ENCODE peak calls at places on chromosomes 16 and 17, in five cellular contexts. One of them, this sample, is unnamed.

GRCh38 chr16:20904507-20905079 is 4.0 kb downstream of the LYRM1 start:
- DNase-seq in PC-3: peak
- DNase-seq in CD8-positive, alpha-beta T cell: no peak
- DNase-seq in AG10803: peak
- DNase-seq in mammary epithelial cell: peak
- DNase-seq in this sample: peak

GRCh38 chr17:77132411-77133086 is 8.2 kb upstream of the SEC14L1 start:
- DNase-seq in mammary epithelial cell: peak
- DNase-seq in CD8-positive, alpha-beta T cell: no peak
- DNase-seq in AG10803: no peak
- DNase-seq in PC-3: peak
- DNase-seq in this sample: peak

GRCh38 chr17:21239680-21240374 is 13.4 kb downstream of the NATD1 start:
- DNase-seq in mammary epithelial cell: no peak
- DNase-seq in AG10803: peak
- DNase-seq in CD8-positive, alpha-beta T cell: no peak
- DNase-seq in PC-3: peak
- DNase-seq in this sample: peak

GRCh38 chr16:88382491-88383400 is at the start of gene ZNF469:
- DNase-seq in mammary epithelial cell: no peak
- DNase-seq in AG10803: peak
- DNase-seq in CD8-positive, alpha-beta T cell: no peak
- DNase-seq in PC-3: peak
- DNase-seq in this sample: peak

GRCh38 chr17:32822996-32823395 is 53.9 kb downstream of the MYO1D start:
- DNase-seq in CD8-positive, alpha-beta T cell: no peak
- DNase-seq in PC-3: no peak
- DNase-seq in mammary epithelial cell: no peak
- DNase-seq in AG10803: no peak
- DNase-seq in this sample: peak

GRCh38 chr16:57627184-57627871 is 1.1 kb upstream of the ADGRG1 start:
- DNase-seq in CD8-positive, alpha-beta T cell: no peak
- DNase-seq in mammary epithelial cell: peak
- DNase-seq in AG10803: peak
- DNase-seq in PC-3: peak
- DNase-seq in this sample: peak

GRCh38 chr17:11554042-11554441 is 44.2 kb upstream of the DNAH9 start:
- DNase-seq in CD8-positive, alpha-beta T cell: no peak
- DNase-seq in mammary epithelial cell: no peak
- DNase-seq in PC-3: no peak
- DNase-seq in AG10803: no peak
- DNase-seq in this sample: no peak

GRCh38 chr16:30830072-30830417 is 43.0 kb upstream of the ZNF629 start:
- DNase-seq in CD8-positive, alpha-beta T cell: no peak
- DNase-seq in AG10803: no peak
- DNase-seq in PC-3: no peak
- DNase-seq in mammary epithelial cell: no peak
- DNase-seq in this sample: no peak

GRCh38 chr17:40646791-40647548 is 648 bp downstream of the SMARCE1 start:
- DNase-seq in CD8-positive, alpha-beta T cell: no peak
- DNase-seq in mammary epithelial cell: peak
- DNase-seq in PC-3: peak
- DNase-seq in AG10803: peak
- DNase-seq in this sample: peak

GRCh38 chr17:77457572-77458201 is 316.9 kb downstream of the SEC14L1 start:
- DNase-seq in CD8-positive, alpha-beta T cell: no peak
- DNase-seq in mammary epithelial cell: no peak
- DNase-seq in PC-3: no peak
- DNase-seq in AG10803: no peak
- DNase-seq in this sample: no peak

GRCh38 chr16:84199861-84200260 is 8.9 kb downstream of the ADAD2 start:
- DNase-seq in CD8-positive, alpha-beta T cell: no peak
- DNase-seq in mammary epithelial cell: no peak
- DNase-seq in PC-3: no peak
- DNase-seq in AG10803: peak
- DNase-seq in this sample: no peak

GRCh38 chr16:22782299-22782698 is 31.7 kb upstream of the HS3ST2 start:
- DNase-seq in mammary epithelial cell: no peak
- DNase-seq in PC-3: no peak
- DNase-seq in AG10803: no peak
- DNase-seq in CD8-positive, alpha-beta T cell: no peak
- DNase-seq in this sample: no peak

GRCh38 chr17:21243516-21244303 is 9.5 kb downstream of the NATD1 start:
- DNase-seq in PC-3: no peak
- DNase-seq in mammary epithelial cell: no peak
- DNase-seq in CD8-positive, alpha-beta T cell: no peak
- DNase-seq in AG10803: no peak
- DNase-seq in this sample: no peak

GRCh38 chr17:76562734-76563148 is 22.9 kb downstream of the PRCD start:
- DNase-seq in mammary epithelial cell: peak
- DNase-seq in AG10803: peak
- DNase-seq in CD8-positive, alpha-beta T cell: no peak
- DNase-seq in PC-3: peak
- DNase-seq in this sample: peak

GRCh38 chr17:51322390-51323029 is 62.2 kb downstream of the UTP18 start:
- DNase-seq in CD8-positive, alpha-beta T cell: no peak
- DNase-seq in AG10803: peak
- DNase-seq in mammary epithelial cell: peak
- DNase-seq in PC-3: peak
- DNase-seq in this sample: peak

GRCh38 chr17:41404024-41404651 is 6.7 kb upstream of the KRT31 start:
- DNase-seq in CD8-positive, alpha-beta T cell: no peak
- DNase-seq in PC-3: peak
- DNase-seq in AG10803: peak
- DNase-seq in mammary epithelial cell: peak
- DNase-seq in this sample: peak

GRCh38 chr17:14704121-14704520 is 403.2 kb downstream of the HS3ST3B1 start:
- DNase-seq in mammary epithelial cell: no peak
- DNase-seq in PC-3: no peak
- DNase-seq in AG10803: no peak
- DNase-seq in CD8-positive, alpha-beta T cell: no peak
- DNase-seq in this sample: no peak

GRCh38 chr16:73265124-73265838 is 217.4 kb upstream of the ZFHX3 start:
- DNase-seq in CD8-positive, alpha-beta T cell: no peak
- DNase-seq in PC-3: no peak
- DNase-seq in mammary epithelial cell: no peak
- DNase-seq in AG10803: no peak
- DNase-seq in this sample: no peak

GRCh38 chr16:80317132-80318098 is 223.4 kb upstream of the DYNLRB2 start:
- DNase-seq in AG10803: no peak
- DNase-seq in PC-3: peak
- DNase-seq in mammary epithelial cell: no peak
- DNase-seq in CD8-positive, alpha-beta T cell: no peak
- DNase-seq in this sample: no peak

GRCh38 chr17:64037802-64038201 is 17.4 kb upstream of the ICAM2 start:
- DNase-seq in CD8-positive, alpha-beta T cell: no peak
- DNase-seq in PC-3: no peak
- DNase-seq in mammary epithelial cell: no peak
- DNase-seq in AG10803: no peak
- DNase-seq in this sample: no peak

GRCh38 chr17:64039106-64039400 is 18.6 kb upstream of the ICAM2 start:
- DNase-seq in mammary epithelial cell: no peak
- DNase-seq in CD8-positive, alpha-beta T cell: no peak
- DNase-seq in AG10803: no peak
- DNase-seq in PC-3: no peak
- DNase-seq in this sample: no peak

GRCh38 chr17:64038331-64039105 is 18.1 kb upstream of the ICAM2 start:
- DNase-seq in mammary epithelial cell: no peak
- DNase-seq in PC-3: no peak
- DNase-seq in CD8-positive, alpha-beta T cell: no peak
- DNase-seq in AG10803: no peak
- DNase-seq in this sample: no peak

GRCh38 chr17:64037180-64037579 is 16.7 kb upstream of the ICAM2 start:
- DNase-seq in AG10803: no peak
- DNase-seq in CD8-positive, alpha-beta T cell: no peak
- DNase-seq in mammary epithelial cell: no peak
- DNase-seq in PC-3: no peak
- DNase-seq in this sample: no peak

DNA sequence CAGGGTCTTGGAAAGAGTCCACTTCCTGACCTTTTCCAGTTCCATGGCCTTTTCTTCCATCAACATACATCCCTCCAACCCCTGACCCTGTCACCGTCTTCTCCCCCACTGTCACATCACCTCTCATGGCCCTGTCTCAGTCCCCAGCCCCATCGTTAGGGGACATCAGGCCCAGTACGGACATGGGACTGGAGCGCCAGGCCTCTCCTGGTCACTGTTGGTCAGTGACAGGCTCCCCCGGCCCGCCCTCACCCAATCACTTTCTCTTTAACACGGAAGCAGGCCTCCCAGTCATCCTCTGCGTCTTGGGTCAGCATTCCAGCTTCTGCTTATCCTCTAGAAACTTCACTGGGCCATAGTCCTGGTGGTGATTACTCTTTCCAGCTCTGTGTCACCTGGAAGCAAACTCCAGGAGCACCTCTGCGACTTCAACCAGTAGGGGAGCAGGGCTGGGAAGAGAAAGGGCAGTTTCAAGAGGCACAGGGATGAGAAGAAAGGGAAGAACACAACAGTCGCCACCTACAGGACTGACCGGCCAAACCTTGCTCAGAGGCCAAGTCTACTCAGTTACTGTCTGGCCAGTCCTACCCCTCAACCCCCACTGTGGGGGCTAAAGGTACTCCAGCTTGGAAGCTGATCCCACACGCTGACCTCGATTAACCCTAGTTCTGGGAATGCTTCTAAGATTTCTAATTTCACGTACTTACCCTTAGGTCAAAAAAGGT is 15.9 kb upstream of the ICAM2 start:
- DNase-seq in AG10803: no peak
- DNase-seq in mammary epithelial cell: no peak
- DNase-seq in PC-3: peak
- DNase-seq in CD8-positive, alpha-beta T cell: no peak
- DNase-seq in this sample: no peak
- TF ChIP-seq CTCF in AG10803: no peak
- TF ChIP-seq CTCF in mammary epithelial cell: peak
- TF ChIP-seq CTCF in PC-3: peak
- TF ChIP-seq CTCF in CD8-positive, alpha-beta T cell: no peak
- TF ChIP-seq CTCF in this sample: peak

GRCh38 chr16:66360624-66361324 is 5.7 kb upstream of the CDH5 start:
- DNase-seq in CD8-positive, alpha-beta T cell: no peak
- DNase-seq in mammary epithelial cell: no peak
- DNase-seq in PC-3: no peak
- DNase-seq in AG10803: no peak
- DNase-seq in this sample: no peak
- H3K4me3 ChIP-seq in CD8-positive, alpha-beta T cell: no peak
- H3K4me3 ChIP-seq in mammary epithelial cell: no peak
- H3K4me3 ChIP-seq in PC-3: no peak
- H3K4me3 ChIP-seq in AG10803: no peak
- H3K4me3 ChIP-seq in this sample: no peak

DNA sequence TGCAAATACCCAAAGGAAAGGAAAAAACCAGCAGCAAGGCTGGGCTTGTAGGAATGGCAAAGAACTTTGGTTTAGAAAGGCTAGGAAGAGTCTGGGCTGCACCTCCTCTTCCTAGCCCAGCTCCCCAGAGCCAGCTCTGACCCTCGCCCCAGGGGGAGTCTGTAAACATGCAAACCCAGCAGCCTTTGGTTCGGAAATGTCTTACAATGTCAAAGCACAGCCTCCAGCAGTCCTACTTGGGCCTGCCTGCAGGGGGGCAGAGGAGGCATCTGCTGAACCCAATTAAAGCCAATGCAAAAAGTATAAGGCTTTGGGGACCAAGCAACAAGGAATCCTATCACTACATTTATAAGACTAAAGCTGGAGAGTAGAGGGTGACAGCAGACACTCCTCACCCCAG is 5.0 kb upstream of the FTSJ3 start:
- DNase-seq in PC-3: no peak
- DNase-seq in CD8-positive, alpha-beta T cell: no peak
- DNase-seq in mammary epithelial cell: no peak
- DNase-seq in AG10803: no peak
- DNase-seq in this sample: no peak
- TF ChIP-seq CTCF in PC-3: no peak
- TF ChIP-seq CTCF in CD8-positive, alpha-beta T cell: peak
- TF ChIP-seq CTCF in mammary epithelial cell: no peak
- TF ChIP-seq CTCF in AG10803: peak
- TF ChIP-seq CTCF in this sample: peak

GRCh38 chr16:74730049-74730683 is 29.5 kb upstream of the MLKL start:
- DNase-seq in mammary epithelial cell: peak
- DNase-seq in PC-3: peak
- DNase-seq in CD8-positive, alpha-beta T cell: no peak
- DNase-seq in AG10803: no peak
- DNase-seq in this sample: no peak
- H3K4me3 ChIP-seq in mammary epithelial cell: no peak
- H3K4me3 ChIP-seq in PC-3: no peak
- H3K4me3 ChIP-seq in CD8-positive, alpha-beta T cell: no peak
- H3K4me3 ChIP-seq in AG10803: no peak
- H3K4me3 ChIP-seq in this sample: no peak

GRCh38 chr17:3659541-3660111 is 8.8 kb downstream of the TAX1BP3 start:
- DNase-seq in PC-3: peak
- DNase-seq in CD8-positive, alpha-beta T cell: no peak
- DNase-seq in AG10803: peak
- DNase-seq in mammary epithelial cell: peak
- DNase-seq in this sample: peak
- TF ChIP-seq CTCF in PC-3: no peak
- TF ChIP-seq CTCF in CD8-positive, alpha-beta T cell: no peak
- TF ChIP-seq CTCF in AG10803: peak
- TF ChIP-seq CTCF in mammary epithelial cell: peak
- TF ChIP-seq CTCF in this sample: peak